ENCODE peak calls at places on chromosomes 11 and 22, in ten cellular contexts. B, M, I, L, N, P, D, E, R and S are unnamed samples.

GRCh38 chr11:67160872-67161783 is 42.1 kb downstream of the KDM2A start:
- DNase-seq in B (no peak), M (no peak), I (no peak), L (no peak), N (no peak), P (peak; percentile 71), D (no peak), E (no peak), R (no peak), S (no peak)

GRCh38 chr22:43153916-43154315 is 2.6 kb downstream of the TSPO start:
- DNase-seq in B (no peak), M (no peak), I (no peak), L (no peak), N (no peak), P (no peak), D (no peak), E (no peak), R (no peak), S (no peak)

GRCh38 chr22:44574057-44574456 is 76.0 kb upstream of the RTL6 start:
- DNase-seq in B (no peak), M (no peak), I (peak; percentile 79), L (no peak), N (no peak), P (peak; percentile 38), D (peak; percentile 42), E (peak; percentile 53), R (peak; percentile 68), S (no peak)

GRCh38 chr22:42955087-42955630 is 59.8 kb downstream of the PACSIN2 start:
- DNase-seq in B (no peak), M (no peak), I (no peak), L (no peak), N (no peak), P (no peak), D (no peak), E (no peak), R (no peak), S (no peak)

GRCh38 chr22:23036684-23037428 is 33.5 kb upstream of the GNAZ start:
- DNase-seq in B (no peak), M (no peak), I (peak; percentile 25), L (no peak), N (no peak), P (no peak), D (no peak), E (no peak), R (no peak), S (no peak)

GRCh38 chr11:103699656-103700055 is 336.8 kb upstream of the DDI1 start:
- DNase-seq in B (no peak), M (no peak), I (no peak), L (no peak), N (no peak), P (no peak), D (no peak), E (no peak), R (no peak), S (no peak)

GRCh38 chr11:63961608-63962412 is 12.6 kb upstream of the COX8A start:
- DNase-seq in B (peak; percentile 90), M (no peak), I (no peak), L (no peak), N (no peak), P (no peak), D (no peak), E (no peak), R (no peak), S (peak; percentile 39)

GRCh38 chr11:69111578-69112247 is 44.0 kb upstream of the SMIM38 start:
- DNase-seq in B (no peak), M (no peak), I (no peak), L (no peak), N (peak; percentile 60), P (no peak), D (no peak), E (no peak), R (no peak), S (no peak)

GRCh38 chr11:9399466-9399865 is 15.0 kb downstream of the IPO7 start:
- DNase-seq in B (no peak), M (no peak), I (no peak), L (no peak), N (no peak), P (no peak), D (no peak), E (no peak), R (no peak), S (no peak)

GRCh38 chr22:19292262-19293230 is 1.0 kb upstream of the CLTCL1 start:
- DNase-seq in B (peak; percentile 8), M (no peak), I (no peak), L (peak; percentile 4), N (no peak), P (no peak), D (no peak), E (no peak), R (no peak), S (no peak)